ENCODE peak calls at places on chromosomes 1 and 21, in five cellular contexts. One of them, this sample, is unnamed.

GRCh38 chr1:117600966-117601365 is 4.9 kb upstream of the TENT5C start:
- DNase-seq in SK-N-SH: no peak
- DNase-seq in IMR-90: peak; percentile 46
- DNase-seq in K562: no peak
- DNase-seq in A549: no peak
- DNase-seq in this sample: no peak

GRCh38 chr1:84753516-84754375 is 63.5 kb upstream of the SSX2IP start:
- DNase-seq in SK-N-SH: peak; percentile 82
- DNase-seq in K562: peak; percentile 78
- DNase-seq in IMR-90: peak; percentile 78
- DNase-seq in A549: peak; percentile 47
- DNase-seq in this sample: peak; percentile 23

GRCh38 chr1:184626076-184627011 is 128.3 kb downstream of the EDEM3 start:
- DNase-seq in IMR-90: no peak
- DNase-seq in A549: no peak
- DNase-seq in K562: no peak
- DNase-seq in SK-N-SH: no peak
- DNase-seq in this sample: no peak

GRCh38 chr1:23217421-23218115 is at the start of gene HTR1D:
- DNase-seq in A549: no peak
- DNase-seq in IMR-90: no peak
- DNase-seq in SK-N-SH: no peak
- DNase-seq in K562: peak; percentile 68
- DNase-seq in this sample: no peak

GRCh38 chr21:35084869-35085268 is 35.8 kb upstream of the RUNX1 start:
- DNase-seq in IMR-90: peak; percentile 99
- DNase-seq in SK-N-SH: no peak
- DNase-seq in K562: no peak
- DNase-seq in A549: peak; percentile 3
- DNase-seq in this sample: no peak

GRCh38 chr21:41605178-41605933 is 97.4 kb upstream of the TMPRSS2 start:
- DNase-seq in SK-N-SH: no peak
- DNase-seq in A549: no peak
- DNase-seq in IMR-90: no peak
- DNase-seq in K562: no peak
- DNase-seq in this sample: no peak

GRCh38 chr1:213075725-213076124 is 24.7 kb downstream of the RPS6KC1 start:
- DNase-seq in A549: no peak
- DNase-seq in K562: no peak
- DNase-seq in IMR-90: no peak
- DNase-seq in SK-N-SH: no peak
- DNase-seq in this sample: no peak

GRCh38 chr21:41367598-41368360 is 6.0 kb downstream of the MX2 start:
- DNase-seq in SK-N-SH: no peak
- DNase-seq in K562: no peak
- DNase-seq in A549: no peak
- DNase-seq in IMR-90: no peak
- DNase-seq in this sample: peak; percentile 86

GRCh38 chr1:228238461-228238860 is 30.6 kb downstream of the OBSCN start:
- DNase-seq in K562: no peak
- DNase-seq in IMR-90: no peak
- DNase-seq in SK-N-SH: no peak
- DNase-seq in A549: no peak
- DNase-seq in this sample: no peak

GRCh38 chr1:54227091-54227602 is 27.2 kb downstream of the MRPL37 start:
- DNase-seq in IMR-90: peak; percentile 51
- DNase-seq in A549: peak; percentile 31
- DNase-seq in SK-N-SH: peak; percentile 76
- DNase-seq in K562: no peak
- DNase-seq in this sample: no peak

GRCh38 chr1:94927405-94928175 is 680 bp upstream of the CNN3 start:
- DNase-seq in A549: no peak
- DNase-seq in K562: no peak
- DNase-seq in IMR-90: peak; percentile 67
- DNase-seq in SK-N-SH: peak; percentile 26
- DNase-seq in this sample: no peak

GRCh38 chr21:45034556-45035476 is 39.6 kb upstream of the ADARB1 start:
- DNase-seq in SK-N-SH: no peak
- DNase-seq in K562: no peak
- DNase-seq in A549: no peak
- DNase-seq in IMR-90: no peak
- DNase-seq in this sample: no peak

GRCh38 chr1:209064850-209065249 is 518.7 kb upstream of the CAMK1G start:
- DNase-seq in A549: no peak
- DNase-seq in SK-N-SH: no peak
- DNase-seq in K562: no peak
- DNase-seq in IMR-90: no peak
- DNase-seq in this sample: no peak

GRCh38 chr1:233394860-233395717 is 67.6 kb downstream of the MAP3K21 start:
- DNase-seq in SK-N-SH: peak; percentile 52
- DNase-seq in K562: peak; percentile 47
- DNase-seq in A549: peak; percentile 61
- DNase-seq in IMR-90: peak; percentile 50
- DNase-seq in this sample: no peak

GRCh38 chr1:151145158-151146071 is 1.0 kb downstream of the SEMA6C start:
- DNase-seq in A549: no peak
- DNase-seq in K562: no peak
- DNase-seq in IMR-90: no peak
- DNase-seq in SK-N-SH: peak; percentile 64
- DNase-seq in this sample: no peak

GRCh38 chr1:113199718-113200455 is 126.9 kb downstream of the LRIG2 start:
- DNase-seq in IMR-90: no peak
- DNase-seq in K562: peak; percentile 18
- DNase-seq in A549: no peak
- DNase-seq in SK-N-SH: peak; percentile 57
- DNase-seq in this sample: no peak
- TF ChIP-seq RCOR1 in IMR-90: no peak
- TF ChIP-seq RCOR1 in K562: no peak
- TF ChIP-seq RCOR1 in A549: no peak
- TF ChIP-seq RCOR1 in SK-N-SH: no peak
- TF ChIP-seq RCOR1 in this sample: no peak

GRCh38 chr1:50417946-50418599 is 5.2 kb downstream of the DMRTA2 start:
- DNase-seq in SK-N-SH: peak; percentile 50
- DNase-seq in A549: no peak
- DNase-seq in IMR-90: no peak
- DNase-seq in K562: peak; percentile 12
- DNase-seq in this sample: no peak
- TF ChIP-seq RCOR1 in SK-N-SH: no peak
- TF ChIP-seq RCOR1 in A549: no peak
- TF ChIP-seq RCOR1 in IMR-90: no peak
- TF ChIP-seq RCOR1 in K562: no peak
- TF ChIP-seq RCOR1 in this sample: no peak

GRCh38 chr1:207803678-207804077 is 51.8 kb downstream of the CD46 start:
- DNase-seq in SK-N-SH: no peak
- DNase-seq in A549: no peak
- DNase-seq in K562: no peak
- DNase-seq in IMR-90: no peak
- DNase-seq in this sample: no peak
- TF ChIP-seq RCOR1 in SK-N-SH: no peak
- TF ChIP-seq RCOR1 in A549: no peak
- TF ChIP-seq RCOR1 in K562: no peak
- TF ChIP-seq RCOR1 in IMR-90: no peak
- TF ChIP-seq RCOR1 in this sample: no peak

DNA sequence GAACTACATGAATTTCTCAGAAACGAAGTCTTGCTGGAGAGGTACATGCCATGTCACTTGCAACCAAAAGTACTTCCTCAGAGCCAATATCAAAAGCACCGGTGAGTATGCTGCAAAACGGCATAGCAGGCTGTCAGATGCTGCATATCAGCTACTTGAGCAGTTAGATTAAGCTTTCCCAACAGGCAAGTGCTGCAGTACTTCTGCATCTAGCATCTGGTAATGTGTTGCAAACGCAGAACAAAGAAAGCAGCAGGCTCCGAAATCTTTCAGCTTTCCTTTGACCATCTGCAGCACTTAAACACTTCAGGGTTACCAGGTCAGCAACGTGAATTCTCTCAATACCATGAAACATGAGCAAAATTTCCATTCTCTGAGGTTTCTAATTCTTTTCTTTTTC is 223.1 kb downstream of the SMYD3 start:
- DNase-seq in SK-N-SH: no peak
- DNase-seq in K562: no peak
- DNase-seq in IMR-90: peak; percentile 70
- DNase-seq in A549: no peak
- DNase-seq in this sample: no peak
- TF ChIP-seq RCOR1 in SK-N-SH: no peak
- TF ChIP-seq RCOR1 in K562: no peak
- TF ChIP-seq RCOR1 in IMR-90: no peak
- TF ChIP-seq RCOR1 in A549: no peak
- TF ChIP-seq RCOR1 in this sample: no peak

DNA sequence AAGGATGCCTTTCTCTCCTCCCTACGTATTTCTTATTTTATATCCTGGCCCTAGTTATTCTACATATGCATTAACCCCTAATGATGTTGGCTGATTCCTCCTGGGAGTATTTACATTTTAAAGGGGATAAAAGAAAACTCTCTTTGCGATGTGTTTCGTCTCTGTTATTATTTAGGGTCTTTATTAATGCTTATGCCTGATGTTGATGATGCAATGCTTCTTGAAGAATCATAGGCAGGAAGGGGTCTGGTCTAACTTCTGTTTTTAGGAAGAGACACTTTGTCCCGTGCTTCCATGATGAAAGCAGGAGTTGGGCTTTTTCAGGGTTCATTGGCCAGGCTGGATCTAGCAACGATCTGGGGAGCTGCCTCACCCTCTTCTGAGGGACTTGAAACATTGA is 761 bp upstream of the NPHS2 start:
- DNase-seq in SK-N-SH: no peak
- DNase-seq in A549: no peak
- DNase-seq in K562: no peak
- DNase-seq in IMR-90: no peak
- DNase-seq in this sample: no peak
- TF ChIP-seq RCOR1 in SK-N-SH: no peak
- TF ChIP-seq RCOR1 in A549: no peak
- TF ChIP-seq RCOR1 in K562: no peak
- TF ChIP-seq RCOR1 in IMR-90: no peak
- TF ChIP-seq RCOR1 in this sample: no peak

DNA sequence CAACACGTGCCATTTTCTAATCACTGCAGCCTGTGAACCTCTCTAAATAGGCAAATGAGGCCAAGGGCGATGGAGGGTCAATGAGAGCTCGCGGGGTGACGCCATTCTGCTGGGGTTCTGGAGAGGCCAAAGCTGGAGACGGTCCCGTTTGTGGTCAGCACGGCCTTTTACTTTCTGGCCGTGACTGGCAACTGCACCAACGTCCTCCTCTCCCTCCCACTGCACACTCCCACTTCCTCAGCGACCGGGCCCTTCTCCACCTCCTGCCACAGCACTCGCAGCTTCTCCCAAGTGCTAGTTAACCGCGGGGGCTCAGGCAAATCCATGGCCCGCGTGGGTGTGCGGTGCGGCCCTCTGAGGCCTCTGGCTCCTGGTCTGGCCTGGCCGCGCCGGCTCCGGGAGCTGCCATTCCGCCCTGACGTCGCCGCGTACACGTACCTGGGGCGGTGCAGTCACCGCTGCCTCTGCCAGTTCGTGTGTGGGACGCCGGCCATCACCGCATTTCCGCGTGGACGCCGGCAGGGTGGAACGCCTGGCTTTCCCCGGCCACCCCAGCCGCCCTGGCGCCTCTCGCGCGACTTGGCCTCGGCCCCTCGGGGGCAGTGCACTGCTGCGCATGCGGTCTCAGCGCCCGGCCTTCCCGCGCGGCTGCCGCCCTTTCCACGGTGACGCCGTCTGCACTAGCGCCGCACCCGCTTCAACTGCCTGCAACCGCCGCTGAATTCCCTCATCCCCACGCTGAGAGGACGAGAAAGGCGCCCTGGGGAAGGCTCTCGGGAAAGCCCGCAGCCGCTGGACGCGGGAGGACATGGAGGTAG is 18.2 kb downstream of the OR2C3 start:
- DNase-seq in K562: peak; percentile 35
- DNase-seq in SK-N-SH: peak; percentile 27
- DNase-seq in IMR-90: no peak
- DNase-seq in A549: no peak
- DNase-seq in this sample: no peak
- TF ChIP-seq RCOR1 in K562: no peak
- TF ChIP-seq RCOR1 in SK-N-SH: no peak
- TF ChIP-seq RCOR1 in IMR-90: no peak
- TF ChIP-seq RCOR1 in A549: no peak
- TF ChIP-seq RCOR1 in this sample: no peak

GRCh38 chr1:156815851-156816536 is 654 bp downstream of the SH2D2A start:
- DNase-seq in SK-N-SH: no peak
- DNase-seq in IMR-90: no peak
- DNase-seq in K562: no peak
- DNase-seq in A549: no peak
- DNase-seq in this sample: no peak

GRCh38 chr1:156815307-156815826 is 1.3 kb downstream of the SH2D2A start:
- DNase-seq in A549: peak; percentile 27
- DNase-seq in K562: peak; percentile 50
- DNase-seq in SK-N-SH: peak; percentile 85
- DNase-seq in IMR-90: peak; percentile 90
- DNase-seq in this sample: no peak

GRCh38 chr1:156813298-156813697 is 3.4 kb downstream of the SH2D2A start:
- DNase-seq in SK-N-SH: no peak
- DNase-seq in K562: no peak
- DNase-seq in IMR-90: no peak
- DNase-seq in A549: no peak
- DNase-seq in this sample: no peak

GRCh38 chr1:156813750-156814570 is 2.7 kb downstream of the SH2D2A start:
- DNase-seq in IMR-90: peak; percentile 33
- DNase-seq in K562: peak; percentile 95
- DNase-seq in A549: peak; percentile 73
- DNase-seq in SK-N-SH: no peak
- DNase-seq in this sample: no peak

DNA sequence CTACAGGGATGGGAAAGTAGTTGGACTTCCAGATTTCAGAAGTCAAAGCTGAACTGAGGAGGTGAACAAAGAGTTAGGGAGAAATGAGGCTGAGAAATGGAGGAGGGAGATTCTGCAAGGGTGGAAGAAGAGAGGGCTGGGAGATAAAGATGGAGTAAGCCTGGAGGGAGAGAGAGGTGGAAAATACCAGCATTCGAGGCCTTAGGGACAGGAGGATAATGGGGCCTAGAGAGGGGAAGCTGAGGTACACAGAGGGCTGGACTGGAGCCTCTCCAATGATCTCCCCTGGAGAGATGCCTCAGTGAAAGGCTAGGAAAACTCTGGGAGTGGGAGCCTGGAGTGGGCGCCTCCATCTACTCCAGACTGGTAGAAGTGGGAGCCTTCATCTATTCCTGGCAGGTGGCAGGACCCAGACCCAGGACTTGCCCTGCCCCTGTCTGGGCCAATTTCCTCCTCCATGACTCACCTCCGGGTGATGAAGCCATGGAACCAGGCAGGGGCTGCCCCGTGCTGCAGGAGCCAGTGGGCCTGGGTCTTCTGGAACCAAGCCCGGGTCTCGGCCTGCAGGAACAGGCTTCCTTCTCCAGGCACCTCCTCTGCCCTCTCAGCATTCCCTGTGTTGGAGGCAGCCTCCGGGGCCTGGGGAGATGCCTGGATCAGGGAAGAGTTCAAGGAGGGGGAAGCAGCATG is 1.9 kb downstream of the SH2D2A start:
- DNase-seq in K562: no peak
- DNase-seq in A549: no peak
- DNase-seq in IMR-90: no peak
- DNase-seq in SK-N-SH: no peak
- DNase-seq in this sample: no peak
- TF ChIP-seq RCOR1 in K562: no peak
- TF ChIP-seq RCOR1 in A549: no peak
- TF ChIP-seq RCOR1 in IMR-90: no peak
- TF ChIP-seq RCOR1 in SK-N-SH: no peak
- TF ChIP-seq RCOR1 in this sample: no peak

This sample was measured in GM12878.